ENCODE peak calls at places on chromosome 3, in nine cellular contexts. H, C, B, P, W, I, F, O and Z are unnamed samples.

GRCh38 chr3:8914491-8914890 is 48.8 kb downstream of the RAD18 start:
- DNase-seq in H (no peak), C (no peak), B (peak; percentile 81), P (no peak), W (no peak), I (no peak), F (no peak), O (no peak), Z (no peak)

GRCh38 chr3:53354945-53355498 is 7.7 kb upstream of the DCP1A start:
- DNase-seq in H (peak; percentile 7), C (no peak), B (peak; percentile 18), P (no peak), W (no peak), I (no peak), F (no peak), O (no peak), Z (no peak)

GRCh38 chr3:25831578-25831977 is 41.7 kb downstream of the OXSM start:
- DNase-seq in H (no peak), C (peak; percentile 49), B (peak; percentile 33), P (peak; percentile 91), W (no peak), I (no peak), F (no peak), O (no peak), Z (peak; percentile 67)

GRCh38 chr3:50242778-50243551 is 7.0 kb downstream of the GNAI2 start:
- DNase-seq in H (peak; percentile 72), C (no peak), B (peak; percentile 55), P (peak; percentile 98), W (peak; percentile 28), I (peak; percentile 28), F (peak; percentile 80), O (no peak), Z (no peak)

GRCh38 chr3:12400795-12401194 is 83.5 kb upstream of the TSEN2 start:
- DNase-seq in H (peak; percentile 74), C (peak; percentile 53), B (peak; percentile 69), P (peak; percentile 32), W (no peak), I (no peak), F (no peak), O (no peak), Z (no peak)

GRCh38 chr3:109265300-109265699 is 51.0 kb downstream of the DPPA2 start:
- DNase-seq in H (no peak), C (no peak), B (peak; percentile 8), P (no peak), W (no peak), I (no peak), F (no peak), O (no peak), Z (no peak)

GRCh38 chr3:118029049-118029448 is 1005.6 kb downstream of the IGSF11 start:
- DNase-seq in H (no peak), C (no peak), B (no peak), P (no peak), W (no peak), I (no peak), F (no peak), O (no peak), Z (no peak)

GRCh38 chr3:123765475-123766166 is 118.5 kb downstream of the MYLK start:
- DNase-seq in H (no peak), C (no peak), B (peak; percentile 85), P (no peak), W (no peak), I (no peak), F (no peak), O (no peak), Z (no peak)

GRCh38 chr3:29100292-29100691 is 180.6 kb upstream of the RBMS3 start:
- DNase-seq in H (no peak), C (no peak), B (no peak), P (no peak), W (no peak), I (no peak), F (no peak), O (no peak), Z (no peak)

GRCh38 chr3:143413372-143413771 is 293.8 kb downstream of the CHST2 start:
- DNase-seq in H (no peak), C (no peak), B (no peak), P (no peak), W (no peak), I (no peak), F (no peak), O (no peak), Z (no peak)

GRCh38 chr3:79490165-79491028 is 277.4 kb downstream of the ROBO1 start:
- DNase-seq in H (no peak), C (no peak), B (peak; percentile 33), P (no peak), W (no peak), I (no peak), F (peak; percentile 72), O (no peak), Z (peak; percentile 61)

GRCh38 chr3:139339219-139339906 is 4.5 kb upstream of the MRPS22 start:
- DNase-seq in H (no peak), C (no peak), B (no peak), P (peak; percentile 13), W (no peak), I (no peak), F (no peak), O (no peak), Z (no peak)

GRCh38 chr3:55191911-55192787 is 264.3 kb upstream of the LRTM1 start:
- DNase-seq in H (peak; percentile 96), C (peak; percentile 48), B (peak; percentile 91), P (no peak), W (no peak), I (no peak), F (no peak), O (no peak), Z (no peak)

GRCh38 chr3:34002569-34003100 is 204.2 kb downstream of the PDCD6IP start:
- DNase-seq in H (no peak), C (no peak), B (no peak), P (no peak), W (no peak), I (no peak), F (no peak), O (no peak), Z (no peak)

GRCh38 chr3:45842851-45843625 is 1.1 kb upstream of the LZTFL1 start:
- DNase-seq in H (no peak), C (no peak), B (peak; percentile 28), P (no peak), W (no peak), I (no peak), F (no peak), O (no peak), Z (no peak)

GRCh38 chr3:189404797-189405484 is 226.2 kb upstream of the TP63 start:
- DNase-seq in H (no peak), C (no peak), B (no peak), P (no peak), W (no peak), I (no peak), F (no peak), O (no peak), Z (no peak)

GRCh38 chr3:13932578-13933295 is 52.9 kb upstream of the WNT7A start:
- DNase-seq in H (no peak), C (no peak), B (no peak), P (no peak), W (no peak), I (no peak), F (no peak), O (no peak), Z (no peak)